ENCODE peak calls at places on chromosome 2, in six cellular contexts. One of them, this sample, is unnamed.
A peak's percentile ranks its signal among the peaks of the same experiment; 100 is the strongest.

GRCh38 chr2:61536086-61536722 is 2.0 kb downstream of the XPO1 start:
- DNase-seq in HCT116: no peak
- DNase-seq in GM23248: peak; percentile 48
- DNase-seq in neural progenitor cell: no peak
- DNase-seq in mammary epithelial cell: no peak
- DNase-seq in keratinocyte: no peak
- DNase-seq in this sample: no peak

GRCh38 chr2:158725496-158725895 is 69.6 kb upstream of the DAPL1 start:
- DNase-seq in neural progenitor cell: no peak
- DNase-seq in keratinocyte: no peak
- DNase-seq in GM23248: no peak
- DNase-seq in HCT116: no peak
- DNase-seq in mammary epithelial cell: no peak
- DNase-seq in this sample: no peak

GRCh38 chr2:235579128-235579527 is 85.3 kb downstream of the AGAP1 start:
- DNase-seq in keratinocyte: no peak
- DNase-seq in mammary epithelial cell: no peak
- DNase-seq in GM23248: no peak
- DNase-seq in HCT116: no peak
- DNase-seq in neural progenitor cell: no peak
- DNase-seq in this sample: no peak

GRCh38 chr2:101949304-101949703 is 42.5 kb upstream of the IL1R2 start:
- DNase-seq in keratinocyte: no peak
- DNase-seq in GM23248: peak; percentile 45
- DNase-seq in HCT116: no peak
- DNase-seq in neural progenitor cell: no peak
- DNase-seq in mammary epithelial cell: peak; percentile 43
- DNase-seq in this sample: no peak

GRCh38 chr2:238873401-238873801 is 25.5 kb downstream of the TWIST2 start:
- DNase-seq in GM23248: no peak
- DNase-seq in keratinocyte: no peak
- DNase-seq in mammary epithelial cell: no peak
- DNase-seq in HCT116: no peak
- DNase-seq in neural progenitor cell: no peak
- DNase-seq in this sample: no peak

GRCh38 chr2:35989523-35989922 is 366.1 kb upstream of the CRIM1 start:
- DNase-seq in keratinocyte: no peak
- DNase-seq in GM23248: no peak
- DNase-seq in HCT116: no peak
- DNase-seq in neural progenitor cell: peak; percentile 86
- DNase-seq in mammary epithelial cell: peak; percentile 4
- DNase-seq in this sample: no peak

GRCh38 chr2:203038586-203038985 is 23.9 kb downstream of the NBEAL1 start:
- DNase-seq in GM23248: no peak
- DNase-seq in keratinocyte: no peak
- DNase-seq in HCT116: no peak
- DNase-seq in neural progenitor cell: no peak
- DNase-seq in mammary epithelial cell: no peak
- DNase-seq in this sample: no peak

GRCh38 chr2:119772128-119772527 is 12.4 kb downstream of the PTPN4 start:
- DNase-seq in mammary epithelial cell: peak; percentile 30
- DNase-seq in keratinocyte: no peak
- DNase-seq in GM23248: no peak
- DNase-seq in HCT116: no peak
- DNase-seq in neural progenitor cell: no peak
- DNase-seq in this sample: no peak

GRCh38 chr2:99507964-99508818 is 18.4 kb upstream of the REV1 start:
- DNase-seq in mammary epithelial cell: no peak
- DNase-seq in keratinocyte: no peak
- DNase-seq in GM23248: no peak
- DNase-seq in neural progenitor cell: no peak
- DNase-seq in HCT116: no peak
- DNase-seq in this sample: no peak

GRCh38 chr2:229409751-229410181 is 138.7 kb upstream of the PID1 start:
- DNase-seq in HCT116: no peak
- DNase-seq in neural progenitor cell: no peak
- DNase-seq in mammary epithelial cell: no peak
- DNase-seq in GM23248: no peak
- DNase-seq in keratinocyte: no peak
- DNase-seq in this sample: no peak

GRCh38 chr2:163775304-163775703 is 39.5 kb upstream of the FIGN start:
- DNase-seq in GM23248: peak; percentile 66
- DNase-seq in mammary epithelial cell: peak; percentile 25
- DNase-seq in keratinocyte: no peak
- DNase-seq in HCT116: no peak
- DNase-seq in neural progenitor cell: no peak
- DNase-seq in this sample: no peak

GRCh38 chr2:42901076-42901645 is 108.8 kb upstream of the HAAO start:
- DNase-seq in keratinocyte: no peak
- DNase-seq in mammary epithelial cell: no peak
- DNase-seq in neural progenitor cell: no peak
- DNase-seq in GM23248: peak; percentile 81
- DNase-seq in HCT116: no peak
- DNase-seq in this sample: no peak

GRCh38 chr2:120985174-120985996 is 249.7 kb downstream of the GLI2 start:
- DNase-seq in GM23248: no peak
- DNase-seq in keratinocyte: no peak
- DNase-seq in mammary epithelial cell: no peak
- DNase-seq in HCT116: no peak
- DNase-seq in neural progenitor cell: no peak
- DNase-seq in this sample: no peak

GRCh38 chr2:152432206-152432653 is 97.3 kb downstream of the FMNL2 start:
- DNase-seq in neural progenitor cell: no peak
- DNase-seq in keratinocyte: peak; percentile 59
- DNase-seq in mammary epithelial cell: peak; percentile 92
- DNase-seq in GM23248: peak; percentile 90
- DNase-seq in HCT116: no peak
- DNase-seq in this sample: no peak

GRCh38 chr2:128364441-128364911 is 45.8 kb upstream of the HS6ST1 start:
- DNase-seq in neural progenitor cell: no peak
- DNase-seq in keratinocyte: no peak
- DNase-seq in HCT116: no peak
- DNase-seq in GM23248: no peak
- DNase-seq in mammary epithelial cell: no peak
- DNase-seq in this sample: no peak

GRCh38 chr2:233428008-233428407 is 73.7 kb downstream of the DGKD start:
- DNase-seq in neural progenitor cell: no peak
- DNase-seq in HCT116: no peak
- DNase-seq in keratinocyte: no peak
- DNase-seq in mammary epithelial cell: no peak
- DNase-seq in GM23248: no peak
- DNase-seq in this sample: no peak

GRCh38 chr2:95345066-95345414 is 47.9 kb downstream of the KCNIP3 start:
- DNase-seq in mammary epithelial cell: no peak
- DNase-seq in HCT116: no peak
- DNase-seq in neural progenitor cell: no peak
- DNase-seq in GM23248: no peak
- DNase-seq in keratinocyte: no peak
- DNase-seq in this sample: no peak

GRCh38 chr2:205366336-205367060 is 315.8 kb upstream of the NRP2 start:
- DNase-seq in GM23248: no peak
- DNase-seq in HCT116: no peak
- DNase-seq in mammary epithelial cell: peak; percentile 10
- DNase-seq in keratinocyte: no peak
- DNase-seq in neural progenitor cell: no peak
- DNase-seq in this sample: no peak

GRCh38 chr2:236988216-236988615 is 97.5 kb upstream of the COPS8 start:
- DNase-seq in GM23248: no peak
- DNase-seq in keratinocyte: no peak
- DNase-seq in mammary epithelial cell: no peak
- DNase-seq in neural progenitor cell: no peak
- DNase-seq in HCT116: no peak
- DNase-seq in this sample: no peak

GRCh38 chr2:172734711-172735645 is 667 bp upstream of the RAPGEF4 start:
- DNase-seq in keratinocyte: no peak
- DNase-seq in neural progenitor cell: peak; percentile 18
- DNase-seq in HCT116: no peak
- DNase-seq in GM23248: peak; percentile 23
- DNase-seq in mammary epithelial cell: peak; percentile 68
- DNase-seq in this sample: no peak

GRCh38 chr2:200788129-200788718 is 23.5 kb upstream of the BZW1 start:
- DNase-seq in mammary epithelial cell: peak; percentile 28
- DNase-seq in keratinocyte: no peak
- DNase-seq in neural progenitor cell: no peak
- DNase-seq in GM23248: peak; percentile 68
- DNase-seq in HCT116: no peak
- DNase-seq in this sample: no peak

GRCh38 chr2:67050621-67051020 is 346.5 kb upstream of the ETAA1 start:
- DNase-seq in keratinocyte: no peak
- DNase-seq in neural progenitor cell: no peak
- DNase-seq in GM23248: peak; percentile 27
- DNase-seq in mammary epithelial cell: no peak
- DNase-seq in HCT116: no peak
- DNase-seq in this sample: no peak

GRCh38 chr2:219441451-219442205 is 7.0 kb downstream of the SPEG start:
- DNase-seq in GM23248: peak; percentile 87
- DNase-seq in mammary epithelial cell: no peak
- DNase-seq in keratinocyte: no peak
- DNase-seq in HCT116: no peak
- DNase-seq in neural progenitor cell: peak; percentile 77
- DNase-seq in this sample: no peak

GRCh38 chr2:199716807-199717586 is 134.0 kb downstream of the FTCDNL1 start:
- DNase-seq in mammary epithelial cell: peak; percentile 2
- DNase-seq in GM23248: peak; percentile 20
- DNase-seq in keratinocyte: no peak
- DNase-seq in HCT116: no peak
- DNase-seq in neural progenitor cell: no peak
- DNase-seq in this sample: no peak

GRCh38 chr2:19362652-19363473 is 4.4 kb upstream of the OSR1 start:
- DNase-seq in HCT116: peak; percentile 69
- DNase-seq in mammary epithelial cell: peak; percentile 83
- DNase-seq in neural progenitor cell: peak; percentile 90
- DNase-seq in keratinocyte: no peak
- DNase-seq in GM23248: peak; percentile 95
- DNase-seq in this sample: peak; percentile 24

GRCh38 chr2:134395779-134396178 is 141.9 kb downstream of the MGAT5 start:
- DNase-seq in HCT116: no peak
- DNase-seq in mammary epithelial cell: no peak
- DNase-seq in keratinocyte: no peak
- DNase-seq in GM23248: no peak
- DNase-seq in neural progenitor cell: no peak
- DNase-seq in this sample: no peak
- H3K9me3 ChIP-seq in HCT116: no peaks in the 10 kb centered on the region
- H3K9me3 ChIP-seq in mammary epithelial cell: no peaks in the 10 kb centered on the region
- H3K9me3 ChIP-seq in keratinocyte: no peaks in the 10 kb centered on the region
- H3K9me3 ChIP-seq in GM23248: no peaks in the 10 kb centered on the region
- H3K9me3 ChIP-seq in neural progenitor cell: no peaks in the 10 kb centered on the region
- H3K9me3 ChIP-seq in this sample: no peaks in the 10 kb centered on the region

GRCh38 chr2:8636041-8636491 is 45.8 kb upstream of the ID2 start:
- DNase-seq in mammary epithelial cell: no peak
- DNase-seq in keratinocyte: no peak
- DNase-seq in GM23248: no peak
- DNase-seq in HCT116: no peak
- DNase-seq in neural progenitor cell: peak; percentile 51
- DNase-seq in this sample: no peak
- TF ChIP-seq EZH2 in mammary epithelial cell: no peak
- TF ChIP-seq EZH2 in keratinocyte: no peak
- TF ChIP-seq EZH2 in GM23248: no peak
- TF ChIP-seq EZH2 in HCT116: no peak
- TF ChIP-seq EZH2 in neural progenitor cell: no peak
- TF ChIP-seq EZH2 in this sample: no peak

DNA sequence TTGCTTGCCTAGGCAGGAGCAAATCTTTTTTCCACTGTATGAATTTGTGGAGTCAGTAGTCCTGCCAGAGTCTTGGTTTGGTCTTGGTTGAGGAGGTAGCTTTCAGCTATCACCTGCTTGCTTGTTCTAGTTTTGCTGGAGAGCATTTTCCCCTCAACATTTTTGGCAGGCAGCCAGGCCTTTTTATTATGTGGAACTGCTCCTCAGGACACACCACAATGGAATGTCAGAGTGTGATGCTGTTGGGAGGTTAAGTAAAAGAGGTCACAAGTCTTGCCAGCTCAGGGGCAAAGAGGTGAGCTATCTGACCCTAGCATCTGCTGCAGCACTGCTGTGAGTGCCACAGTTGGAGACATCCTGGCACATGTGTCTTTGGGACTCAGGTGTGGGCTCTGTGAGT is 258.0 kb downstream of the CNTNAP5 start:
- DNase-seq in keratinocyte: no peak
- DNase-seq in mammary epithelial cell: peak; percentile 3
- DNase-seq in HCT116: no peak
- DNase-seq in GM23248: no peak
- DNase-seq in neural progenitor cell: no peak
- DNase-seq in this sample: no peak
- H3K9me3 ChIP-seq in keratinocyte: no peaks in the 10 kb centered on the region
- H3K9me3 ChIP-seq in mammary epithelial cell: peaks cover 10% of the 10 kb centered on the region
- H3K9me3 ChIP-seq in HCT116: peaks cover 26% of the 10 kb centered on the region
- H3K9me3 ChIP-seq in GM23248: no peaks in the 10 kb centered on the region
- H3K9me3 ChIP-seq in neural progenitor cell: no peaks in the 10 kb centered on the region
- H3K9me3 ChIP-seq in this sample: no peaks in the 10 kb centered on the region

DNA sequence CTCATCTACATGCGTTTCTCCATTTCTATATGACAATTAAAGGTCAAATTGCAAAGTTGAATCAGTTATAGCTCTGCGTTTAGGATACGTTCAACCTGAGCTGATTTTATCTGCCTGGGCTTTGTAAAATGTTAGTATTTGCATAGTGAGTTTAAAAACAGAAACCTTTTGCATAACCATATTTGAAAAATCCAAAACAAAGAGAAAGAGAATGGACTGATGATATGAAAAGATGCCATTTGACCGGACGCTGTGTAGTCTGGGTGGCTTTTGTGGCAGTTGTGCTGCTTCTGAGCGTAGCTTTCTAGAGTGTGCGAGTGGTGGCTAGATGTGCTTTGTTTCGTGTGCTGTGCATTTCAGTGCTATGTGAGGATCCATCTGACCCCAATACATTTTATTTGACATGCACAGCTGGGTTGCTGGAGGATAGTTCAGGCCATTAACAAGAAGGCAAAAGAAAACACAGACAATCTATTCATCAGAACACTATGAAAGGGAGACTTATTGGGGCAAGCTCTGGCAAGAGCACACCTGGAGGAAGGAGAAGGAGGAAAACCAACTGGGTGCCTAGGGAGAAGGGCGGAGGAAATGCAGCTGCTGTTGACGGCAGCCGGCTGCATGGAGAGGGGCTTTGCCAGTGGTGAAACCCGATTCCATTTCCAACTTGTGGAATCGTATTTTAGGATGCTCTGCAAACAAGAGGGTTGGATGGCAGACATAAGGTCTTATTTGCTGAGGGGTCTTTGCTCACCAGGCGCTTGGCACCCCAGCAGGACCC is 126.8 kb downstream of the ACOXL start:
- DNase-seq in neural progenitor cell: peak; percentile 35
- DNase-seq in keratinocyte: no peak
- DNase-seq in mammary epithelial cell: no peak
- DNase-seq in HCT116: no peak
- DNase-seq in GM23248: no peak
- DNase-seq in this sample: no peak
- TF ChIP-seq EZH2 in neural progenitor cell: no peak
- TF ChIP-seq EZH2 in keratinocyte: no peak
- TF ChIP-seq EZH2 in mammary epithelial cell: no peak
- TF ChIP-seq EZH2 in HCT116: no peak
- TF ChIP-seq EZH2 in GM23248: no peak
- TF ChIP-seq EZH2 in this sample: no peak

This sample was measured in SK-N-MC.